ENCODE peak calls at places on chromosomes 13 and 19, in seven cellular contexts. I is fibroblast of the aortic adventitia, J is astrocyte of the cerebellum, G is colonic mucosa, K is dorsolateral prefrontal cortex, T is fibroblast of lung, U is spleen. A is an unnamed sample.

GRCh38 chr19:8576273-8576993 is 809 bp downstream of the MYO1F start:
- DNase-seq in I (no peak), J (no peak), G (peak), K (no peak), T (no peak), U (no peak), A (no peak)

GRCh38 chr13:102195566-102196462 is 206.0 kb downstream of the FGF14 start:
- DNase-seq in I (peak), J (peak), G (no peak), K (no peak), T (peak), U (no peak), A (peak)

GRCh38 chr19:47719047-47719885 is 6.0 kb downstream of the EHD2 start:
- DNase-seq in I (peak), J (peak), G (peak), K (peak), T (peak), U (peak), A (peak)

GRCh38 chr19:2611483-2612464 is 90.7 kb downstream of the GNG7 start:
- DNase-seq in I (no peak), J (no peak), G (no peak), K (no peak), T (no peak), U (no peak), A (no peak)

GRCh38 chr13:39374741-39375189 is 228.2 kb downstream of the LHFPL6 start:
- DNase-seq in I (no peak), J (no peak), G (no peak), K (no peak), T (no peak), U (no peak), A (no peak)

GRCh38 chr13:99206873-99207272 is 6.2 kb downstream of the UBAC2 start:
- DNase-seq in I (no peak), J (no peak), G (peak), K (no peak), T (no peak), U (no peak), A (no peak)

GRCh38 chr19:3783660-3784584 is 2.3 kb downstream of the MATK start:
- DNase-seq in I (no peak), J (no peak), G (no peak), K (no peak), T (no peak), U (peak), A (no peak)

GRCh38 chr13:109154546-109154945 is 525.1 kb downstream of the MYO16 start:
- DNase-seq in I (no peak), J (no peak), G (no peak), K (no peak), T (peak), U (no peak), A (no peak)

GRCh38 chr13:34913040-34913439 is 29.0 kb upstream of the NBEA start:
- DNase-seq in I (no peak), J (no peak), G (no peak), K (no peak), T (peak), U (no peak), A (peak)

GRCh38 chr13:85693889-85694511 is 105.2 kb downstream of the SLITRK6 start:
- DNase-seq in I (no peak), J (no peak), G (no peak), K (no peak), T (peak), U (no peak), A (no peak)

GRCh38 chr19:1217366-1217765 is 11.8 kb downstream of the STK11 start:
- DNase-seq in I (no peak), J (no peak), G (no peak), K (no peak), T (no peak), U (no peak), A (no peak)

GRCh38 chr19:42576241-42576640 is 18.5 kb downstream of the CEACAM8 start:
- DNase-seq in I (no peak), J (no peak), G (no peak), K (no peak), T (no peak), U (no peak), A (no peak)

GRCh38 chr19:2575734-2576481 is 100.0 kb downstream of the GADD45B start:
- DNase-seq in I (peak), J (peak), G (peak), K (no peak), T (peak), U (peak), A (peak)

GRCh38 chr13:112881656-112882554 is 87.1 kb upstream of the MCF2L start:
- DNase-seq in I (no peak), J (no peak), G (no peak), K (no peak), T (no peak), U (peak), A (no peak)

GRCh38 chr13:40220299-40220935 is 446.0 kb downstream of the FOXO1 start:
- DNase-seq in I (no peak), J (no peak), G (no peak), K (no peak), T (peak), U (no peak), A (peak)

GRCh38 chr13:113947321-113948033 is 26.4 kb downstream of the C13orf46 start:
- DNase-seq in I (peak), J (no peak), G (peak), K (peak), T (peak), U (peak), A (peak)

GRCh38 chr19:54029930-54030490 is 33.7 kb downstream of the VSTM1 start:
- DNase-seq in I (peak), J (peak), G (peak), K (peak), T (peak), U (peak), A (peak)
- TF ChIP-seq CTCF in I (peak), J (peak), G (peak), K (peak), T (peak), U (peak), A (peak)

GRCh38 chr13:46861959-46862358 is 34.9 kb downstream of the HTR2A start:
- DNase-seq in I (no peak), J (no peak), G (no peak), K (no peak), T (no peak), U (no peak), A (no peak)
- H3K4me3 ChIP-seq in I (no peak), J (no peak), G (no peak), K (no peak), T (no peak), U (no peak), A (no peak)

GRCh38 chr19:17347361-17347760 is 10.0 kb downstream of the GTPBP3 start:
- DNase-seq in I (peak), J (no peak), G (no peak), K (no peak), T (no peak), U (no peak), A (peak)
- TF ChIP-seq CTCF in I (no peak), J (no peak), G (no peak), K (no peak), T (no peak), U (no peak), A (no peak)

DNA sequence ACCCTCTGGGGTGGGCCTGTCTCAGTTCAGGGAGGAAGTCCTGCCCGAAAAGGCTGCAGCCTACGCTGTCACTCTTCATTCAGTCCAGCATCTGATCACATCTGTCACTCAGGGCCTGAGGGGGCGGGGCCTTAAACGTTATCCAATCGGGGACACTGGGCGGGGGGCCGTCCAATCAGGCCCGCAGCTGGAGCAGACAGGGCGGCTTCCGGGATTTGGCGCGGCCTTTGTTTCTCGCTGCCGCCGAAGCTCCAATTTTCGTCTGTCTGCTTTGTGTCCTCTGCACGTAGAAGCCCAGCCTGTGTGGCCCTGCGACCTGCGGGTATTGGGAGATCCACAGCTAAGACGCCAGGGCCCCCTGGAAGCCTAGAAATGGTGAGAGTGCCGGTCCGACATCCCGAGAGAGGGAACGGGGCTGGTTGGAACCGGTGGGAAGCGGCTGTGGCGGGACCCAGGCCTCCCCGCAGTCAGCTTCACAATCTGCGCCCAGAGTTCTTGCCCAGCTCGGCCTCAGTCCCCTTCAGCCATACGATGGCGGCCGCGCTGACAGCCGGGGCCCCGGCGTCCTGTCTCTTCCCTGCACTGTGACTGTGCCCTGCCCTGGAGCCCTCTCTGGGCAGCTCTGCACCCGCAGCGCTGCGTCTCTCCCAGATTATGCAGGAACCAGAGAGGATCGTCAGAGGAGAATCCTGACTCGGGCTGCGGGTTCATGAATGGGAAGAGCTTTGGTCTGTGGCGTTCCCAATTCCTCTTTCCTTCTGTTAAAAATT is at the start of gene ZNF730:
- DNase-seq in I (peak), J (peak), G (peak), K (peak), T (peak), U (peak), A (peak)
- H3K4me3 ChIP-seq in I (peak), J (peak), G (peak), K (peak), T (peak), U (peak), A (peak)

GRCh38 chr13:43895940-43896339 is 16.2 kb downstream of the LACC1 start:
- DNase-seq in I (no peak), J (no peak), G (no peak), K (no peak), T (peak), U (no peak), A (no peak)

DNA sequence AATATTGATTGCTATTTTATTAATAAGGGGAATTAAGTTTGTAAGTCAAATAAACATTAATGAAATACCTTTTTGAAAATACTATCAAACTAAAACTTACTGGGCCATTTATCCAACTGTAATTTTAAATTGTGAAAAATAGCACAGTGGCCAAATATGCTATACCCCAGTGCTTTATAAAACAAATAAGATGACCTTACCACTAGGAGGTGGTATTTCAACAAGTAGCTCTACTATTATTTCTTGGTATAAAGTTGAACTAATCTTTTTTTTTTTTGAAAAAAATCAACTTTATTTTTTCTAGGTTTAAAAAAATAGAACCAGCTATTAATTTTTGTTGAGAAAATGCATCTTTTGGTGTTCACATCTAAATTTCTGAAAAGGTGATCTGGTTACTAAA is 14.7 kb downstream of the LACC1 start:
- DNase-seq in I (no peak), J (no peak), G (no peak), K (no peak), T (peak), U (no peak), A (no peak)
- TF ChIP-seq CTCF in I (peak), J (no peak), G (no peak), K (peak), T (peak), U (no peak), A (peak)

GRCh38 chr19:6045108-6045507 is 65.2 kb downstream of the RFX2 start:
- DNase-seq in I (no peak), J (no peak), G (no peak), K (peak), T (no peak), U (no peak), A (no peak)

GRCh38 chr19:6047256-6047655 is 63.0 kb downstream of the RFX2 start:
- DNase-seq in I (no peak), J (no peak), G (no peak), K (peak), T (no peak), U (no peak), A (no peak)

GRCh38 chr19:6048808-6049405 is 61.4 kb downstream of the RFX2 start:
- DNase-seq in I (peak), J (no peak), G (peak), K (peak), T (peak), U (peak), A (peak)

GRCh38 chr19:6047741-6048231 is 62.5 kb downstream of the RFX2 start:
- DNase-seq in I (peak), J (no peak), G (no peak), K (peak), T (peak), U (no peak), A (peak)

GRCh38 chr19:6048348-6048747 is 62.0 kb downstream of the RFX2 start:
- DNase-seq in I (no peak), J (no peak), G (no peak), K (peak), T (no peak), U (no peak), A (no peak)
- H3K4me3 ChIP-seq in I (no peak), J (no peak), G (no peak), K (peak), T (no peak), U (no peak), A (no peak)

GRCh38 chr19:5515737-5516136 is 52.0 kb downstream of the TINCR start:
- DNase-seq in I (no peak), J (no peak), G (no peak), K (no peak), T (no peak), U (no peak), A (no peak)
- TF ChIP-seq CTCF in I (no peak), J (peak), G (no peak), K (no peak), T (peak), U (no peak), A (peak)

GRCh38 chr19:35742121-35742724 is at the start of gene IGFLR1:
- DNase-seq in I (no peak), J (no peak), G (peak), K (no peak), T (no peak), U (peak), A (no peak)

GRCh38 chr19:35744335-35744687 is 907 bp downstream of the U2AF1L4 start:
- DNase-seq in I (no peak), J (no peak), G (no peak), K (no peak), T (no peak), U (no peak), A (no peak)

GRCh38 chr19:35745328-35746086 is at the start of the genes PSENEN and U2AF1L4:
- DNase-seq in I (peak), J (peak), G (peak), K (peak), T (peak), U (peak), A (peak)

GRCh38 chr19:35744688-35745327 is 410 bp downstream of the U2AF1L4 start:
- DNase-seq in I (peak), J (peak), G (peak), K (peak), T (peak), U (peak), A (peak)

DNA sequence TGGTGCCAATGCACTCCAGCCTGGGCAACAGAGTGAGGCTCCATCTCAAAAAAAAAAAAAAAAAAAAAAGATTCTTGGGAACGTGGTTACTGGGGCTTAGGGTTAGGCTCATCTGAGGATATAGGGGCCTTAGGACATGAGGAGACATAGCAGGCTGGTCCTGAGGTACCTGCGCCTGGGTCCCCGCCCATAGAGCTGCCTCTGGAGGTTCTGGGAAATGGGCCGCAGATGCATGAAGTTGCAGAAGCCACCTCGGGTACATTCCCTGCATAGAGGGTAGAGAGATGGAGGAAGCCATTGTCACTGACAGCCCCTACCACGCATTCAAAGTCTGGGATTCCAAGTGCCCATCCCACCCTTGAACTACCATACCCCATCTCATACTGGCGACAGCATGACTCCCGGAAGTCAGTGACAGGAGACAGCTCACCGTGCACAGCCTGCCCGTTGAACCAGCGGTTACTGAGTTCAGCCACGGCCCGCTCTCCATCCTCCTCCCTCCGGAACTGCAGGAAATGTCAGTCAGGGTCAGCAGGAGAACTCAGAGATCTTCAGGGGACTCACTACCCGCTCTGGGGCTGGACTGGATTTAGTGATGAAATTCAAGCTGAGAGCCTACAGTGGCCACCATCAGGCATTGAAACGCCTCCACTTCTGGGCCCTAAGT is 1.4 kb downstream of the U2AF1L4 start:
- DNase-seq in I (no peak), J (no peak), G (no peak), K (no peak), T (no peak), U (peak), A (no peak)
- H3K4me3 ChIP-seq in I (no peak), J (no peak), G (peak), K (no peak), T (no peak), U (peak), A (no peak)

A was measured in fibroblast of pulmonary artery.